ENCODE peak calls at places on chromosomes 11 and 22, in seven cellular contexts. H is IMR-90, I is mesenchymal stem cell, S is mesendoderm, J is H9, P is H1, W is trophoblast cell. N is an unnamed sample.

GRCh38 chr11:121467965-121468364 is 15.2 kb upstream of the SORL1-AS1 start:
- DNase-seq in H (no peak), I (no peak), S (no peak), J (no peak), P (no peak), W (no peak), N (no peak)

GRCh38 chr11:120577041-120577440 is 65.5 kb downstream of the GRIK4 start:
- DNase-seq in H (no peak), I (no peak), S (no peak), J (no peak), P (no peak), W (no peak), N (no peak)

GRCh38 chr11:295351-296205 is 3.7 kb downstream of the IFITM5 start:
- DNase-seq in H (no peak), I (no peak), S (no peak), J (no peak), P (no peak), W (no peak), N (no peak)

GRCh38 chr11:90668502-90668901 is 445.7 kb upstream of the CHORDC1 start:
- DNase-seq in H (no peak), I (no peak), S (no peak), J (no peak), P (no peak), W (no peak), N (no peak)

GRCh38 chr11:5887172-5887571 is 5.8 kb upstream of the OR52E5 start:
- DNase-seq in H (no peak), I (no peak), S (no peak), J (no peak), P (no peak), W (no peak), N (no peak)

GRCh38 chr22:44200855-44201550 is 20.3 kb downstream of the PARVG start:
- DNase-seq in H (no peak), I (no peak), S (no peak), J (no peak), P (no peak), W (no peak), N (no peak)

GRCh38 chr11:3857628-3858027 is 2.2 kb downstream of the STIM1 start:
- DNase-seq in H (no peak), I (no peak), S (no peak), J (no peak), P (no peak), W (no peak), N (no peak)

GRCh38 chr11:61749607-61750217 is 2.7 kb upstream of the MYRF start:
- DNase-seq in H (no peak), I (no peak), S (no peak), J (no peak), P (no peak), W (no peak), N (no peak)

GRCh38 chr11:110524227-110524626 is 94.5 kb downstream of the FDX1 start:
- DNase-seq in H (peak; percentile 99), I (peak; percentile 98), S (no peak), J (no peak), P (no peak), W (no peak), N (no peak)

GRCh38 chr11:111982019-111982464 is 43.2 kb upstream of the DLAT start:
- DNase-seq in H (peak; percentile 43), I (peak; percentile 55), S (peak; percentile 91), J (peak; percentile 84), P (peak; percentile 61), W (peak; percentile 80), N (peak; percentile 57)

GRCh38 chr11:42524534-42525227 is 787.1 kb upstream of the API5 start:
- DNase-seq in H (no peak), I (peak; percentile 29), S (peak; percentile 84), J (peak; percentile 81), P (peak; percentile 59), W (peak; percentile 9), N (peak; percentile 80)

GRCh38 chr22:22060200-22061084 is 77.9 kb upstream of the TOP3B start:
- DNase-seq in H (peak; percentile 24), I (peak; percentile 9), S (peak; percentile 67), J (peak; percentile 86), P (peak; percentile 23), W (peak; percentile 54), N (peak; percentile 61)

GRCh38 chr11:96579642-96580041 is 189.8 kb downstream of the JRKL start:
- DNase-seq in H (no peak), I (no peak), S (no peak), J (no peak), P (no peak), W (no peak), N (no peak)

GRCh38 chr11:60310407-60310998 is 16.6 kb upstream of the MS4A6E start:
- DNase-seq in H (no peak), I (no peak), S (no peak), J (no peak), P (no peak), W (no peak), N (no peak)

GRCh38 chr11:112689851-112690250 is 271.4 kb upstream of the NCAM1 start:
- DNase-seq in H (no peak), I (no peak), S (no peak), J (no peak), P (no peak), W (no peak), N (no peak)

GRCh38 chr22:43464809-43465208 is 53.0 kb downstream of the MPPED1 start:
- DNase-seq in H (no peak), I (no peak), S (no peak), J (no peak), P (no peak), W (no peak), N (no peak)

GRCh38 chr11:110176366-110177056 is 83.3 kb downstream of the ZC3H12C start:
- DNase-seq in H (peak; percentile 51), I (peak; percentile 56), S (peak; percentile 66), J (no peak), P (no peak), W (no peak), N (no peak)

GRCh38 chr11:36702330-36703054 is 104.5 kb upstream of the RAG2 start:
- DNase-seq in H (peak; percentile 69), I (peak; percentile 67), S (peak; percentile 82), J (peak; percentile 58), P (peak; percentile 10), W (no peak), N (peak; percentile 70)

GRCh38 chr22:46054091-46054877 is 77.3 kb upstream of the WNT7B start:
- DNase-seq in H (peak; percentile 45), I (no peak), S (no peak), J (no peak), P (no peak), W (no peak), N (no peak)

GRCh38 chr11:6650104-6650503 is 5.5 kb downstream of the DCHS1 start:
- DNase-seq in H (no peak), I (no peak), S (no peak), J (no peak), P (no peak), W (no peak), N (no peak)

GRCh38 chr11:56855217-56855616 is 106.7 kb upstream of the OR9G4 start:
- DNase-seq in H (no peak), I (no peak), S (no peak), J (no peak), P (no peak), W (no peak), N (no peak)

GRCh38 chr11:125153837-125154236 is 10.7 kb upstream of the PKNOX2 start:
- DNase-seq in H (no peak), I (no peak), S (no peak), J (no peak), P (no peak), W (no peak), N (no peak)

GRCh38 chr11:18696638-18697225 is 1.8 kb upstream of the TMEM86A start:
- DNase-seq in H (peak; percentile 57), I (peak; percentile 19), S (no peak), J (no peak), P (no peak), W (no peak), N (no peak)

GRCh38 chr22:42769574-42770447 is 49.1 kb upstream of the A4GALT start:
- DNase-seq in H (peak; percentile 95), I (peak; percentile 89), S (no peak), J (no peak), P (no peak), W (peak; percentile 19), N (no peak)

GRCh38 chr11:45804806-45805304 is at the start of gene SLC35C1:
- DNase-seq in H (peak; percentile 90), I (peak; percentile 95), S (peak; percentile 98), J (peak; percentile 96), P (peak; percentile 86), W (peak; percentile 95), N (peak; percentile 91)

GRCh38 chr22:42432020-42432596 is at the start of gene NFAM1:
- DNase-seq in H (no peak), I (no peak), S (no peak), J (no peak), P (no peak), W (no peak), N (no peak)

GRCh38 chr22:50313021-50313420 is 5.6 kb upstream of the PLXNB2 start:
- DNase-seq in H (no peak), I (no peak), S (no peak), J (no peak), P (no peak), W (no peak), N (no peak)

GRCh38 chr22:50314455-50315288 is 7.2 kb upstream of the PLXNB2 start:
- DNase-seq in H (no peak), I (no peak), S (no peak), J (peak; percentile 61), P (no peak), W (no peak), N (no peak)

GRCh38 chr22:50314081-50314454 is 6.6 kb upstream of the PLXNB2 start:
- DNase-seq in H (no peak), I (no peak), S (no peak), J (no peak), P (no peak), W (no peak), N (no peak)

GRCh38 chr22:50312371-50312770 is 4.9 kb upstream of the PLXNB2 start:
- DNase-seq in H (no peak), I (no peak), S (no peak), J (no peak), P (no peak), W (no peak), N (no peak)

GRCh38 chr22:50313600-50313999 is 6.2 kb upstream of the PLXNB2 start:
- DNase-seq in H (no peak), I (no peak), S (no peak), J (no peak), P (no peak), W (no peak), N (no peak)
- H3K4ac ChIP-seq in H (no peak overlapping the region), I (no peak overlapping the region), S (no peak overlapping the region), J (no peak overlapping the region), P (no peak overlapping the region), W (no peak overlapping the region), N (no peak overlapping the region)

GRCh38 chr22:37904572-37905533 is 1.2 kb upstream of the MICALL1 start:
- DNase-seq in H (peak; percentile 99), I (peak; percentile 99), S (peak; percentile 97), J (peak; percentile 58), P (no peak), W (peak; percentile 93), N (no peak)
- H3K9ac ChIP-seq in H (peak overlapping the region; percentile 27), I (peak overlapping the region; percentile 93), S (peak overlapping the region; percentile 83), J (no peak overlapping the region), P (no peak overlapping the region), W (no peak overlapping the region), N (peak overlapping the region; percentile 39)

GRCh38 chr11:129440028-129440630 is 64.5 kb downstream of the BARX2 start:
- DNase-seq in H (no peak), I (no peak), S (peak; percentile 99), J (peak; percentile 53), P (peak; percentile 39), W (peak; percentile 95), N (no peak)
- H3K4ac ChIP-seq in H (no peak overlapping the region), I (no peak overlapping the region), S (no peak overlapping the region), J (no peak overlapping the region), P (no peak overlapping the region), W (no peak overlapping the region), N (no peak overlapping the region)

GRCh38 chr11:12210200-12210599 is 99.8 kb downstream of the MICAL2 start:
- DNase-seq in H (no peak), I (no peak), S (no peak), J (no peak), P (no peak), W (no peak), N (no peak)
- H3K9ac ChIP-seq in H (no peak overlapping the region), I (no peak overlapping the region), S (no peak overlapping the region), J (no peak overlapping the region), P (no peak overlapping the region), W (peak overlapping the region; percentile 14), N (no peak overlapping the region)